ENCODE peak calls at places on chromosome 17, in five cellular contexts. B is A549, P is GM10248, S is transverse colon, Y is dorsolateral prefrontal cortex. K is an unnamed sample.

GRCh38 chr17:17892731-17893130 is 55.9 kb upstream of the SREBF1 start:
- DNase-seq in B (no peak), P (no peak), S (no peak), Y (no peak), K (no peak)

GRCh38 chr17:62658136-62658535 is 30.7 kb downstream of the MRC2 start:
- DNase-seq in B (no peak), P (no peak), S (no peak), Y (no peak), K (no peak)

GRCh38 chr17:60390881-60391418 is 983 bp downstream of the USP32 start:
- DNase-seq in B (peak), P (no peak), S (peak), Y (peak), K (peak)

GRCh38 chr17:2266045-2266864 is 37.3 kb downstream of the SMG6 start:
- DNase-seq in B (no peak), P (peak), S (peak), Y (no peak), K (peak)

GRCh38 chr17:68296217-68297140 is 5.2 kb downstream of the ARSG start:
- DNase-seq in B (no peak), P (no peak), S (peak), Y (no peak), K (no peak)

GRCh38 chr17:31550389-31551056 is 159.0 kb downstream of the RAB11FIP4 start:
- DNase-seq in B (no peak), P (no peak), S (no peak), Y (peak), K (no peak)

GRCh38 chr17:41082565-41083136 is 1.3 kb upstream of the KRTAP4-7 start:
- DNase-seq in B (no peak), P (no peak), S (no peak), Y (no peak), K (no peak)

GRCh38 chr17:82351713-82352488 is 7.1 kb upstream of the TEX19 start:
- DNase-seq in B (peak), P (peak), S (peak), Y (peak), K (peak)

GRCh38 chr17:76544123-76544915 is 4.5 kb downstream of the PRCD start:
- DNase-seq in B (no peak), P (no peak), S (no peak), Y (peak), K (no peak)

GRCh38 chr17:20087538-20088250 is 78.5 kb downstream of the SPECC1 start:
- DNase-seq in B (no peak), P (no peak), S (no peak), Y (no peak), K (no peak)

GRCh38 chr17:80123791-80124190 is 22.4 kb downstream of the GAA start:
- DNase-seq in B (no peak), P (no peak), S (no peak), Y (no peak), K (no peak)

GRCh38 chr17:73820686-73821448 is 176.6 kb upstream of the SDK2 start:
- DNase-seq in B (no peak), P (no peak), S (peak), Y (no peak), K (no peak)

GRCh38 chr17:3885970-3886369 is 6.9 kb downstream of the CAMKK1 start:
- DNase-seq in B (peak), P (no peak), S (no peak), Y (no peak), K (no peak)

GRCh38 chr17:19384723-19385391 is 2.1 kb downstream of the MFAP4 start:
- DNase-seq in B (no peak), P (no peak), S (peak), Y (peak), K (no peak)

GRCh38 chr17:3972281-3972731 is 8.1 kb upstream of the ATP2A3 start:
- DNase-seq in B (no peak), P (no peak), S (peak), Y (no peak), K (peak)

GRCh38 chr17:77377836-77378235 is 237.1 kb downstream of the SEC14L1 start:
- DNase-seq in B (no peak), P (no peak), S (no peak), Y (no peak), K (no peak)

GRCh38 chr17:66750756-66751543 is 84.0 kb upstream of the CACNG5 start:
- DNase-seq in B (no peak), P (no peak), S (no peak), Y (no peak), K (no peak)

GRCh38 chr17:83173180-83173996 is 94.0 kb downstream of the METRNL start:
- DNase-seq in B (no peak), P (no peak), S (no peak), Y (no peak), K (no peak)

GRCh38 chr17:22454070-22454999 is 762.0 kb downstream of the KCNJ18 start:
- DNase-seq in B (no peak), P (no peak), S (no peak), Y (no peak), K (no peak)

GRCh38 chr17:82966415-82966814 is 113.0 kb upstream of the METRNL start:
- DNase-seq in B (no peak), P (no peak), S (no peak), Y (no peak), K (no peak)

GRCh38 chr17:66508896-66509843 is 206.8 kb downstream of the PRKCA start:
- DNase-seq in B (peak), P (no peak), S (peak), Y (no peak), K (no peak)

GRCh38 chr17:65158622-65159021 is 21.5 kb downstream of the RGS9 start:
- DNase-seq in B (no peak), P (no peak), S (no peak), Y (no peak), K (no peak)

GRCh38 chr17:50027639-50028206 is 28.2 kb upstream of the ITGA3 start:
- DNase-seq in B (peak), P (no peak), S (peak), Y (no peak), K (no peak)

GRCh38 chr17:7677388-7678067 is 9.8 kb downstream of the TP53 start:
- DNase-seq in B (no peak), P (no peak), S (no peak), Y (no peak), K (no peak)

GRCh38 chr17:17056167-17056562 is 13.9 kb downstream of the MPRIP start:
- DNase-seq in B (no peak), P (no peak), S (no peak), Y (no peak), K (no peak)

GRCh38 chr17:63698381-63698885 is 1.5 kb downstream of the LIMD2 start:
- DNase-seq in B (no peak), P (no peak), S (no peak), Y (no peak), K (peak)

GRCh38 chr17:18145811-18146210 is 37.3 kb downstream of the MYO15A start:
- DNase-seq in B (no peak), P (no peak), S (no peak), Y (no peak), K (no peak)

GRCh38 chr17:50947844-50948514 is 81.8 kb upstream of the TOB1 start:
- DNase-seq in B (no peak), P (no peak), S (peak), Y (no peak), K (no peak)

GRCh38 chr17:81676906-81677305 is 6.7 kb downstream of the ARL16 start:
- DNase-seq in B (no peak), P (no peak), S (no peak), Y (peak), K (no peak)

GRCh38 chr17:2872282-2872681 is 76.0 kb downstream of the RAP1GAP2 start:
- DNase-seq in B (no peak), P (no peak), S (no peak), Y (no peak), K (no peak)

GRCh38 chr17:32286518-32286900 is 20.9 kb downstream of the RHBDL3 start:
- DNase-seq in B (no peak), P (no peak), S (no peak), Y (no peak), K (no peak)

GRCh38 chr17:76585649-76586593 is at the start of gene ST6GALNAC2:
- DNase-seq in B (peak), P (peak), S (peak), Y (no peak), K (peak)

DNA sequence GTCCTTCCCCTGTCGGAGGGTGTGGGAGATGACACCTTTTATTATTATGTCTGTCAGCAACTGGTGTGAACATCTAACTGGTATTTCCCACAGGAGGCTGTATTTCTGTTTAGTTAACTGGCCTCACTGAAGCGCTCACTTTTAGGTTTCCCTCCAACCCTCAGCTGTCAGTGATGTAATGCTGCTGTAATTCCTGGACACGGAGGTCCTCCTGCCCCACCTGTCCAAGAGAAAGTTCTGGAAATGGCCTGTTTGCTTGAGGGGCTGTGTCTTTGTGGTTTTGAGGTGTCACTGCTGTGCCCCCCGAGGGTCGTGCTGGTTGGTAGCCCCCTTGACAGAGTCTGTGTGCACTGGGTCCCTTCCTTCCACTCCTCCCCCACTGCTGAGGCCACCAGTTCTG is 11.5 kb downstream of the KCNJ12 start:
- DNase-seq in B (no peak), P (no peak), S (no peak), Y (no peak), K (no peak)
- TF ChIP-seq CTCF in B (no peak), P (no peak), S (no peak), Y (no peak), K (no peak)

GRCh38 chr17:37490022-37490587 is 414 bp downstream of the DUSP14 start:
- DNase-seq in B (peak), P (peak), S (peak), Y (peak), K (peak)
- TF ChIP-seq CTCF in B (peak), P (peak), S (peak), Y (peak), K (no peak)

GRCh38 chr17:27990979-27991378 is 51.5 kb upstream of the NLK start:
- DNase-seq in B (no peak), P (no peak), S (no peak), Y (no peak), K (no peak)

GRCh38 chr17:27993723-27994310 is 48.7 kb upstream of the NLK start:
- DNase-seq in B (no peak), P (no peak), S (no peak), Y (no peak), K (no peak)

GRCh38 chr17:27994586-27994985 is 47.9 kb upstream of the NLK start:
- DNase-seq in B (no peak), P (no peak), S (no peak), Y (no peak), K (no peak)

GRCh38 chr17:27991594-27991993 is 50.9 kb upstream of the NLK start:
- DNase-seq in B (no peak), P (no peak), S (no peak), Y (no peak), K (no peak)

GRCh38 chr17:27993161-27993695 is 49.2 kb upstream of the NLK start:
- DNase-seq in B (no peak), P (no peak), S (no peak), Y (peak), K (no peak)
- TF ChIP-seq CTCF in B (no peak), P (no peak), S (no peak), Y (no peak), K (no peak)

GRCh38 chr17:56595831-56596740 is 2.6 kb downstream of the NOG start:
- DNase-seq in B (no peak), P (no peak), S (no peak), Y (no peak), K (no peak)
- TF ChIP-seq CTCF in B (no peak), P (no peak), S (no peak), Y (no peak), K (no peak)

GRCh38 chr17:38539386-38539785 is 66.4 kb downstream of the SRCIN1 start:
- DNase-seq in B (no peak), P (no peak), S (no peak), Y (no peak), K (no peak)
- TF ChIP-seq CTCF in B (no peak), P (no peak), S (no peak), Y (no peak), K (no peak)

GRCh38 chr17:6495450-6496115 is 51.3 kb downstream of the PIMREG start:
- DNase-seq in B (no peak), P (no peak), S (no peak), Y (no peak), K (no peak)
- TF ChIP-seq CTCF in B (no peak), P (no peak), S (no peak), Y (no peak), K (no peak)

K was measured in activated B cell treated with CpG ODN at 0.5 μM for 24 hours.